ENCODE peak calls at places on chromosomes 2 and 18, in seven cellular contexts. J, R, I, K, B, Z and M are unnamed samples.

GRCh38 chr2:236512902-236513433 is 56.7 kb upstream of the ACKR3 start:
- DNase-seq in J (no peak), R (peak), I (peak), K (peak), B (no peak), Z (no peak), M (peak)

GRCh38 chr2:229133155-229133772 is 137.8 kb downstream of the PID1 start:
- DNase-seq in J (no peak), R (peak), I (peak), K (peak), B (no peak), Z (peak), M (peak)

GRCh38 chr2:201363857-201364560 is 6.9 kb upstream of the FLACC1 start:
- DNase-seq in J (no peak), R (peak), I (peak), K (no peak), B (peak), Z (no peak), M (peak)

GRCh38 chr2:126804347-126804746 is 94.3 kb upstream of the TEX51 start:
- DNase-seq in J (no peak), R (no peak), I (no peak), K (no peak), B (no peak), Z (no peak), M (no peak)

GRCh38 chr2:119476301-119477117 is 44.9 kb downstream of the TMEM37 start:
- DNase-seq in J (no peak), R (peak), I (peak), K (peak), B (no peak), Z (peak), M (peak)

GRCh38 chr2:150320623-150321022 is 166.8 kb downstream of the RND3 start:
- DNase-seq in J (no peak), R (no peak), I (no peak), K (no peak), B (no peak), Z (no peak), M (no peak)

GRCh38 chr2:72920317-72921087 is 3.2 kb downstream of the EMX1 start:
- DNase-seq in J (no peak), R (peak), I (no peak), K (no peak), B (no peak), Z (no peak), M (no peak)

GRCh38 chr18:5890606-5891360 is 4.5 kb downstream of the TMEM200C start:
- DNase-seq in J (no peak), R (no peak), I (no peak), K (no peak), B (no peak), Z (no peak), M (no peak)

GRCh38 chr2:61887684-61888303 is 662 bp downstream of the CCT4 start:
- DNase-seq in J (no peak), R (peak), I (peak), K (no peak), B (peak), Z (peak), M (no peak)

GRCh38 chr2:91442246-91442905 is 2750.9 kb downstream of the RPIA start:
- DNase-seq in J (no peak), R (peak), I (peak), K (no peak), B (no peak), Z (no peak), M (no peak)

GRCh38 chr2:199747427-199747826 is 103.6 kb downstream of the FTCDNL1 start:
- DNase-seq in J (no peak), R (no peak), I (no peak), K (no peak), B (no peak), Z (no peak), M (no peak)

GRCh38 chr2:192298664-192299063 is 103.9 kb upstream of the TMEFF2 start:
- DNase-seq in J (no peak), R (no peak), I (no peak), K (peak), B (no peak), Z (no peak), M (no peak)

GRCh38 chr2:210997373-210997772 is 441.0 kb downstream of the CPS1 start:
- DNase-seq in J (no peak), R (no peak), I (no peak), K (no peak), B (no peak), Z (no peak), M (no peak)

GRCh38 chr18:12092398-12093229 is 1.0 kb upstream of the ANKRD62 start:
- DNase-seq in J (no peak), R (no peak), I (peak), K (no peak), B (no peak), Z (peak), M (peak)

GRCh38 chr18:61575419-61575818 is 242.2 kb downstream of the CDH20 start:
- DNase-seq in J (no peak), R (peak), I (no peak), K (no peak), B (no peak), Z (no peak), M (no peak)

GRCh38 chr2:62195421-62196277 is at the start of gene B3GNT2:
- DNase-seq in J (peak), R (peak), I (peak), K (peak), B (no peak), Z (peak), M (peak)

GRCh38 chr2:60907329-60907728 is 26.0 kb downstream of the REL start:
- DNase-seq in J (no peak), R (no peak), I (no peak), K (no peak), B (no peak), Z (no peak), M (no peak)

GRCh38 chr18:79400591-79401381 is 5.1 kb downstream of the NFATC1 start:
- DNase-seq in J (no peak), R (peak), I (no peak), K (no peak), B (no peak), Z (no peak), M (no peak)

GRCh38 chr2:117745537-117745936 is 69.0 kb upstream of the DDX18 start:
- DNase-seq in J (no peak), R (no peak), I (no peak), K (no peak), B (no peak), Z (no peak), M (no peak)

GRCh38 chr18:49723648-49724180 is 89.6 kb downstream of the ACAA2 start:
- DNase-seq in J (no peak), R (no peak), I (peak), K (no peak), B (no peak), Z (no peak), M (no peak)

GRCh38 chr2:161412346-161412745 is 3.8 kb upstream of the TBR1 start:
- DNase-seq in J (no peak), R (no peak), I (no peak), K (no peak), B (no peak), Z (no peak), M (no peak)

GRCh38 chr2:233428438-233428837 is 74.1 kb downstream of the DGKD start:
- DNase-seq in J (no peak), R (no peak), I (no peak), K (no peak), B (no peak), Z (no peak), M (no peak)

GRCh38 chr2:218180728-218181127 is 14.0 kb upstream of the CXCR1 start:
- DNase-seq in J (no peak), R (peak), I (no peak), K (no peak), B (no peak), Z (no peak), M (no peak)